ENCODE peak calls at places on chromosomes 6 and 20, in ten cellular contexts. E is aorta; Y is NCI-H2081 treated with DMSO at 0.1 percent for 48 hours; F is EL; O is left lung; K is mesothelial cell of epicardium; B is activated effector memory CD4-positive, alpha-beta T cell treated with Interleukin-2 at 50 U/mL for 16 hours; I is LoVo; G is HFF-Myc; Q is fibroblast of mammary gland. W is an unnamed sample.

GRCh38 chr6:154605207-154605877 is 94.9 kb upstream of the CNKSR3 start:
- DNase-seq in O (no peak), F (no peak), B (no peak), E (no peak), G (no peak), Q (no peak), Y (no peak), K (no peak), I (no peak), W (no peak)

GRCh38 chr6:35876902-35877301 is 44.0 kb downstream of the SRPK1 start:
- DNase-seq in F (no peak), Q (no peak), K (no peak), O (no peak), G (no peak), Y (no peak), B (no peak), I (no peak), E (no peak), W (no peak)

GRCh38 chr6:21764989-21765388 is 171.4 kb downstream of the SOX4 start:
- DNase-seq in B (no peak), K (no peak), Y (no peak), G (no peak), I (no peak), E (no peak), Q (no peak), O (no peak), F (no peak), W (no peak)

GRCh38 chr20:45174434-45175364 is at the start of gene PI3:
- DNase-seq in G (no peak), E (no peak), Y (no peak), K (no peak), F (peak; percentile 36), I (peak; percentile 84), B (no peak), Q (peak; percentile 37), O (no peak), W (no peak)

GRCh38 chr20:14956026-14956425 is 618.6 kb upstream of the FLRT3 start:
- DNase-seq in G (no peak), F (no peak), O (no peak), I (peak; percentile 20), K (no peak), E (no peak), B (no peak), Q (no peak), Y (no peak), W (no peak)

GRCh38 chr20:46377532-46377931 is 28.9 kb downstream of the ELMO2 start:
- DNase-seq in Y (no peak), K (no peak), Q (no peak), O (no peak), I (no peak), B (no peak), F (no peak), G (no peak), E (no peak), W (no peak)

GRCh38 chr6:43200541-43200940 is 18.5 kb downstream of the CUL9 start:
- DNase-seq in E (no peak), I (no peak), O (peak; percentile 10), F (no peak), G (no peak), Q (no peak), K (no peak), Y (no peak), B (no peak), W (no peak)

GRCh38 chr20:50130995-50131394 is 18.0 kb upstream of the UBE2V1 start:
- DNase-seq in O (no peak), F (peak; percentile 50), E (no peak), I (no peak), Q (no peak), B (no peak), K (no peak), Y (no peak), G (no peak), W (no peak)

GRCh38 chr6:136767103-136767502 is 25.2 kb downstream of the MAP3K5 start:
- DNase-seq in O (no peak), I (no peak), K (no peak), Q (no peak), B (no peak), G (no peak), Y (no peak), E (no peak), F (no peak), W (no peak)

GRCh38 chr6:85676086-85676729 is 33.5 kb upstream of the SYNCRIP start:
- DNase-seq in I (no peak), K (no peak), G (no peak), B (no peak), E (no peak), F (peak; percentile 26), Y (no peak), O (no peak), Q (peak; percentile 49), W (no peak)

GRCh38 chr6:31585531-31585930 is 546 bp upstream of the LST1 start:
- DNase-seq in I (peak; percentile 6), Y (no peak), K (no peak), B (no peak), G (no peak), E (no peak), F (no peak), O (no peak), Q (peak; percentile 19), W (no peak)

GRCh38 chr6:1597924-1598323 is 11.8 kb upstream of the FOXC1 start:
- DNase-seq in O (no peak), Y (no peak), B (no peak), K (no peak), G (no peak), F (peak; percentile 35), Q (peak; percentile 74), I (no peak), E (no peak), W (no peak)

GRCh38 chr6:41464481-41464880 is 81.7 kb upstream of the FOXP4 start:
- DNase-seq in B (no peak), F (peak; percentile 83), I (no peak), E (no peak), G (no peak), Y (no peak), O (no peak), Q (peak; percentile 67), K (no peak), W (no peak)

GRCh38 chr6:136410201-136411027 is 120.8 kb upstream of the BCLAF1 start:
- DNase-seq in B (no peak), K (no peak), Q (no peak), O (no peak), E (no peak), Y (no peak), F (no peak), I (no peak), G (no peak), W (no peak)

GRCh38 chr20:64238115-64238825 is 17.3 kb upstream of the PCMTD2 start:
- DNase-seq in B (no peak), I (no peak), G (no peak), Q (no peak), O (peak; percentile 9), K (no peak), E (no peak), F (no peak), Y (no peak), W (no peak)

GRCh38 chr20:50999355-50999754 is 23.6 kb downstream of the KCNG1 start:
- DNase-seq in E (no peak), Q (no peak), G (no peak), B (no peak), K (no peak), Y (no peak), F (no peak), I (no peak), O (no peak), W (no peak)

GRCh38 chr20:49893242-49894072 is 21.9 kb downstream of the SPATA2 start:
- DNase-seq in F (no peak), I (no peak), Q (no peak), Y (no peak), E (no peak), G (no peak), O (no peak), K (no peak), B (no peak), W (no peak)

GRCh38 chr6:36659271-36659670 is 19.2 kb upstream of the CDKN1A start:
- DNase-seq in B (no peak), G (peak; percentile 88), Y (no peak), F (peak; percentile 57), I (no peak), Q (peak; percentile 99), E (no peak), O (no peak), K (no peak), W (no peak)

GRCh38 chr6:113636357-113636824 is 220.8 kb upstream of the MARCKS start:
- DNase-seq in I (no peak), E (no peak), B (no peak), K (no peak), O (no peak), Y (no peak), G (no peak), F (peak; percentile 53), Q (no peak), W (no peak)

GRCh38 chr6:20400476-20401402 is 940 bp upstream of the E2F3 start:
- DNase-seq in O (peak; percentile 79), K (peak; percentile 39), F (peak; percentile 35), G (no peak), E (peak; percentile 57), B (peak; percentile 9), Y (no peak), I (peak; percentile 52), Q (peak; percentile 24), W (peak; percentile 69)

GRCh38 chr6:105022416-105022815 is 65.5 kb downstream of the LIN28B start:
- DNase-seq in G (no peak), Y (no peak), O (no peak), K (no peak), F (no peak), Q (no peak), E (no peak), B (no peak), I (no peak), W (no peak)

GRCh38 chr6:456358-456857 is 64.9 kb downstream of the IRF4 start:
- DNase-seq in Y (no peak), F (no peak), I (no peak), Q (no peak), G (no peak), K (no peak), O (no peak), B (no peak), E (no peak), W (no peak)

GRCh38 chr6:157148391-157149323 is 174.7 kb downstream of the TMEM242 start:
- DNase-seq in E (peak; percentile 87), B (no peak), O (no peak), F (peak; percentile 95), I (no peak), G (peak; percentile 79), Y (peak; percentile 47), Q (peak; percentile 97), K (no peak), W (no peak)

GRCh38 chr6:26553739-26554668 is 15.8 kb downstream of the HMGN4 start:
- DNase-seq in E (peak; percentile 82), O (peak; percentile 70), B (peak; percentile 53), I (peak; percentile 73), F (peak; percentile 96), G (peak; percentile 77), Q (peak; percentile 94), K (peak; percentile 80), Y (peak; percentile 44), W (no peak)

GRCh38 chr20:24951536-24952047 is 2.5 kb downstream of the CST7 start:
- DNase-seq in I (no peak), K (no peak), E (no peak), Q (no peak), O (no peak), F (no peak), Y (no peak), G (no peak), B (no peak), W (no peak)

GRCh38 chr6:133697666-133698065 is 191.2 kb upstream of the TCF21 start:
- DNase-seq in F (no peak), Q (peak; percentile 66), I (no peak), G (no peak), K (no peak), Y (no peak), E (no peak), B (no peak), O (no peak), W (no peak)

GRCh38 chr6:133568970-133569889 is 319.7 kb upstream of the TCF21 start:
- DNase-seq in K (peak; percentile 44), G (no peak), I (peak; percentile 81), O (no peak), Q (peak; percentile 97), F (peak; percentile 88), B (no peak), E (no peak), Y (peak; percentile 23), W (no peak)

GRCh38 chr6:52617087-52617486 is 40.2 kb upstream of the TRAM2 start:
- DNase-seq in F (no peak), I (no peak), O (no peak), E (no peak), Y (no peak), B (no peak), G (no peak), Q (no peak), K (no peak), W (no peak)

W was measured in suprapubic skin.